ENCODE peak calls at places on chromosomes 5 and 9, in seven cellular contexts. One of them, this sample, is unnamed.

GRCh38 chr5:137997726-137998213 is 35.1 kb downstream of the FAM13B start:
- DNase-seq in NCI-H446: no peak
- DNase-seq in hepatocyte: no peak
- DNase-seq in RCC 7860: peak
- DNase-seq in heart right ventricle: no peak
- DNase-seq in upper lobe of right lung: no peak
- DNase-seq in activated naive CD8-positive, alpha-beta T cell treated with anti-CD3 and anti-CD28 coated beads for 36 hours: peak
- DNase-seq in this sample: no peak

GRCh38 chr5:10838038-10838437 is 77.0 kb upstream of the DAP start:
- DNase-seq in NCI-H446: no peak
- DNase-seq in hepatocyte: no peak
- DNase-seq in RCC 7860: no peak
- DNase-seq in heart right ventricle: no peak
- DNase-seq in upper lobe of right lung: no peak
- DNase-seq in activated naive CD8-positive, alpha-beta T cell treated with anti-CD3 and anti-CD28 coated beads for 36 hours: no peak
- DNase-seq in this sample: no peak

GRCh38 chr9:35618325-35618727 is at the start of gene CD72:
- DNase-seq in NCI-H446: no peak
- DNase-seq in hepatocyte: no peak
- DNase-seq in RCC 7860: no peak
- DNase-seq in heart right ventricle: no peak
- DNase-seq in upper lobe of right lung: no peak
- DNase-seq in activated naive CD8-positive, alpha-beta T cell treated with anti-CD3 and anti-CD28 coated beads for 36 hours: no peak
- DNase-seq in this sample: no peak

GRCh38 chr9:108634669-108635462 is 220.9 kb downstream of the ACTL7B start:
- DNase-seq in NCI-H446: no peak
- DNase-seq in hepatocyte: no peak
- DNase-seq in RCC 7860: no peak
- DNase-seq in heart right ventricle: no peak
- DNase-seq in upper lobe of right lung: no peak
- DNase-seq in activated naive CD8-positive, alpha-beta T cell treated with anti-CD3 and anti-CD28 coated beads for 36 hours: no peak
- DNase-seq in this sample: no peak

GRCh38 chr9:132509921-132510874 is 72.2 kb upstream of the BARHL1 start:
- DNase-seq in NCI-H446: no peak
- DNase-seq in hepatocyte: no peak
- DNase-seq in RCC 7860: no peak
- DNase-seq in heart right ventricle: no peak
- DNase-seq in upper lobe of right lung: no peak
- DNase-seq in activated naive CD8-positive, alpha-beta T cell treated with anti-CD3 and anti-CD28 coated beads for 36 hours: no peak
- DNase-seq in this sample: no peak

GRCh38 chr9:121842612-121842978 is 191.2 kb downstream of the DAB2IP start:
- DNase-seq in NCI-H446: no peak
- DNase-seq in hepatocyte: peak
- DNase-seq in RCC 7860: peak
- DNase-seq in heart right ventricle: no peak
- DNase-seq in upper lobe of right lung: no peak
- DNase-seq in activated naive CD8-positive, alpha-beta T cell treated with anti-CD3 and anti-CD28 coated beads for 36 hours: no peak
- DNase-seq in this sample: no peak

GRCh38 chr9:110081395-110081794 is 126.6 kb downstream of the C9orf152 start:
- DNase-seq in NCI-H446: no peak
- DNase-seq in hepatocyte: no peak
- DNase-seq in RCC 7860: peak
- DNase-seq in heart right ventricle: no peak
- DNase-seq in upper lobe of right lung: no peak
- DNase-seq in activated naive CD8-positive, alpha-beta T cell treated with anti-CD3 and anti-CD28 coated beads for 36 hours: no peak
- DNase-seq in this sample: no peak

GRCh38 chr9:134800791-134801339 is 79.7 kb upstream of the FCN2 start:
- DNase-seq in NCI-H446: no peak
- DNase-seq in hepatocyte: no peak
- DNase-seq in RCC 7860: no peak
- DNase-seq in heart right ventricle: peak
- DNase-seq in upper lobe of right lung: no peak
- DNase-seq in activated naive CD8-positive, alpha-beta T cell treated with anti-CD3 and anti-CD28 coated beads for 36 hours: no peak
- DNase-seq in this sample: peak

GRCh38 chr5:31407921-31408714 is 123.8 kb downstream of the DROSHA start:
- DNase-seq in NCI-H446: no peak
- DNase-seq in hepatocyte: no peak
- DNase-seq in RCC 7860: peak
- DNase-seq in heart right ventricle: no peak
- DNase-seq in upper lobe of right lung: no peak
- DNase-seq in activated naive CD8-positive, alpha-beta T cell treated with anti-CD3 and anti-CD28 coated beads for 36 hours: no peak
- DNase-seq in this sample: no peak

GRCh38 chr5:73654861-73655318 is 28.9 kb downstream of the ARHGEF28 start:
- DNase-seq in NCI-H446: no peak
- DNase-seq in hepatocyte: no peak
- DNase-seq in RCC 7860: no peak
- DNase-seq in heart right ventricle: no peak
- DNase-seq in upper lobe of right lung: no peak
- DNase-seq in activated naive CD8-positive, alpha-beta T cell treated with anti-CD3 and anti-CD28 coated beads for 36 hours: no peak
- DNase-seq in this sample: no peak

GRCh38 chr9:128412120-128412790 is 8.4 kb upstream of the CERCAM start:
- DNase-seq in NCI-H446: peak
- DNase-seq in hepatocyte: peak
- DNase-seq in RCC 7860: no peak
- DNase-seq in heart right ventricle: no peak
- DNase-seq in upper lobe of right lung: no peak
- DNase-seq in activated naive CD8-positive, alpha-beta T cell treated with anti-CD3 and anti-CD28 coated beads for 36 hours: peak
- DNase-seq in this sample: peak

GRCh38 chr9:110179734-110180133 is 28.2 kb downstream of the C9orf152 start:
- DNase-seq in NCI-H446: no peak
- DNase-seq in hepatocyte: no peak
- DNase-seq in RCC 7860: peak
- DNase-seq in heart right ventricle: no peak
- DNase-seq in upper lobe of right lung: no peak
- DNase-seq in activated naive CD8-positive, alpha-beta T cell treated with anti-CD3 and anti-CD28 coated beads for 36 hours: no peak
- DNase-seq in this sample: no peak

GRCh38 chr5:111135946-111136345 is 43.8 kb downstream of the WDR36 start:
- DNase-seq in NCI-H446: no peak
- DNase-seq in hepatocyte: no peak
- DNase-seq in RCC 7860: peak
- DNase-seq in heart right ventricle: no peak
- DNase-seq in upper lobe of right lung: no peak
- DNase-seq in activated naive CD8-positive, alpha-beta T cell treated with anti-CD3 and anti-CD28 coated beads for 36 hours: no peak
- DNase-seq in this sample: peak

GRCh38 chr9:18474778-18475177 is 825 bp downstream of the ADAMTSL1 start:
- DNase-seq in NCI-H446: no peak
- DNase-seq in hepatocyte: no peak
- DNase-seq in RCC 7860: no peak
- DNase-seq in heart right ventricle: no peak
- DNase-seq in upper lobe of right lung: no peak
- DNase-seq in activated naive CD8-positive, alpha-beta T cell treated with anti-CD3 and anti-CD28 coated beads for 36 hours: no peak
- DNase-seq in this sample: no peak

GRCh38 chr9:70043689-70044449 is at the start of gene MAMDC2:
- DNase-seq in NCI-H446: no peak
- DNase-seq in hepatocyte: peak
- DNase-seq in RCC 7860: peak
- DNase-seq in heart right ventricle: peak
- DNase-seq in upper lobe of right lung: peak
- DNase-seq in activated naive CD8-positive, alpha-beta T cell treated with anti-CD3 and anti-CD28 coated beads for 36 hours: no peak
- DNase-seq in this sample: no peak

This sample was measured in dorsolateral prefrontal cortex.